ENCODE peak calls at places on chromosome 5, in seven cellular contexts. S, H, Z, A, D, Q and E are unnamed samples.

GRCh38 chr5:137758719-137759312 is 4.7 kb upstream of the HNRNPA0 start:
- DNase-seq in S (no peak), H (no peak), D (no peak), Z (no peak), A (no peak), Q (no peak), E (no peak)

GRCh38 chr5:16863380-16864007 is 72.6 kb downstream of the MYO10 start:
- DNase-seq in H (no peak), Z (no peak), Q (no peak), S (no peak), D (no peak), A (no peak), E (no peak)

GRCh38 chr5:124162782-124163532 is 583.5 kb downstream of the ZNF608 start:
- DNase-seq in Q (no peak), H (peak; percentile 87), Z (peak; percentile 63), S (peak; percentile 77), D (no peak), A (peak; percentile 59), E (no peak)

GRCh38 chr5:169914766-169915165 is 65.5 kb downstream of the INSYN2B start:
- DNase-seq in H (no peak), Z (peak; percentile 60), Q (no peak), D (no peak), A (peak; percentile 7), S (no peak), E (no peak)

GRCh38 chr5:6286404-6286803 is 91.9 kb downstream of the MED10 start:
- DNase-seq in Q (no peak), H (no peak), A (no peak), S (no peak), Z (no peak), D (no peak), E (no peak)

GRCh38 chr5:78929833-78930232 is 55.3 kb downstream of the ARSB start:
- DNase-seq in Z (no peak), D (no peak), H (no peak), Q (no peak), A (no peak), S (no peak), E (no peak)

GRCh38 chr5:107365355-107366109 is 305.2 kb downstream of the EFNA5 start:
- DNase-seq in A (no peak), H (peak; percentile 34), S (no peak), Z (peak; percentile 81), Q (no peak), D (no peak), E (no peak)

GRCh38 chr5:169767938-169768337 is 130.9 kb downstream of the DOCK2 start:
- DNase-seq in A (no peak), Z (no peak), Q (no peak), H (no peak), S (no peak), D (no peak), E (no peak)

GRCh38 chr5:81222285-81222684 is 10.8 kb upstream of the CKMT2 start:
- DNase-seq in S (no peak), Q (no peak), A (no peak), Z (no peak), H (no peak), D (no peak), E (no peak)

GRCh38 chr5:111810087-111810486 is 53.1 kb upstream of the NREP start:
- DNase-seq in A (peak; percentile 28), Z (peak; percentile 18), D (no peak), S (no peak), H (no peak), Q (no peak), E (no peak)

GRCh38 chr5:117475925-117476324 is 901.3 kb upstream of the SEMA6A start:
- DNase-seq in H (no peak), Z (no peak), Q (no peak), D (no peak), S (no peak), A (no peak), E (no peak)

GRCh38 chr5:121019734-121020133 is 555.6 kb downstream of the PRR16 start:
- DNase-seq in Z (no peak), D (no peak), Q (no peak), S (no peak), H (peak; percentile 5), A (no peak), E (no peak)

GRCh38 chr5:179793470-179794139 is at the start of gene LTC4S:
- DNase-seq in Q (no peak), Z (peak; percentile 73), D (no peak), S (no peak), H (peak; percentile 92), A (peak; percentile 62), E (peak; percentile 35)